ENCODE peak calls at places on chromosomes 5 and 9, in five cellular contexts. C is right cardiac atrium, D is psoas muscle, V is kidney, T is pancreas. J is an unnamed sample. For H3K4me1, the result is how much of the 10 kb centered on the place peaks cover.

GRCh38 chr9:38362912-38363588 is 29.5 kb upstream of the ALDH1B1 start:
- DNase-seq in C (no peak), D (peak), V (no peak), T (no peak), J (peak)

GRCh38 chr9:4298255-4299005 is 1.4 kb downstream of the GLIS3 start:
- DNase-seq in D (peak), V (peak), C (peak), T (peak), J (peak)

GRCh38 chr5:36033050-36033449 is 33.6 kb downstream of the UGT3A2 start:
- DNase-seq in T (no peak), V (no peak), D (no peak), C (no peak), J (no peak)

GRCh38 chr5:94347130-94347529 is 271.3 kb downstream of the KIAA0825 start:
- DNase-seq in C (no peak), V (no peak), T (no peak), D (no peak), J (no peak)

GRCh38 chr5:123785160-123786001 is 273.4 kb downstream of the CSNK1G3 start:
- DNase-seq in D (no peak), V (no peak), T (no peak), C (no peak), J (no peak)

GRCh38 chr9:19493174-19493811 is 84.5 kb downstream of the ACER2 start:
- DNase-seq in V (peak), D (peak), C (peak), T (peak), J (peak)

GRCh38 chr5:15664961-15665360 is 165.0 kb downstream of the FBXL7 start:
- DNase-seq in D (no peak), C (no peak), T (no peak), V (no peak), J (no peak)

GRCh38 chr9:110260911-110261310 is 4.6 kb upstream of the TXN start:
- DNase-seq in V (no peak), T (no peak), D (no peak), C (no peak), J (no peak)

GRCh38 chr9:125696106-125696647 is 10.8 kb downstream of the MAPKAP1 start:
- DNase-seq in D (no peak), V (no peak), T (no peak), C (no peak), J (no peak)

GRCh38 chr5:179243333-179243732 is 101.9 kb downstream of the ADAMTS2 start:
- DNase-seq in V (no peak), T (no peak), C (no peak), D (no peak), J (no peak)

GRCh38 chr9:91220491-91221135 is 141.1 kb downstream of the AUH start:
- DNase-seq in V (no peak), D (no peak), C (no peak), T (no peak), J (no peak)

GRCh38 chr9:133493428-133493827 is 14.5 kb upstream of the SLC2A6 start:
- DNase-seq in V (peak), C (peak), T (no peak), D (no peak), J (no peak)

GRCh38 chr5:143453722-143454121 is 50.2 kb upstream of the NR3C1 start:
- DNase-seq in T (no peak), C (no peak), D (no peak), V (no peak), J (no peak)

GRCh38 chr5:136057401-136057951 is 28.7 kb downstream of the TGFBI start:
- DNase-seq in D (no peak), T (no peak), C (no peak), V (no peak), J (no peak)
- H3K4me1 ChIP-seq in D (under half), T (under half), C (under half), V (under half), J (under half)

GRCh38 chr5:75234251-75234650 is 2.4 kb downstream of the ANKRD31 start:
- DNase-seq in D (no peak), C (no peak), V (no peak), T (no peak), J (no peak)
- H3K4me1 ChIP-seq in D (under half), C (under half), V (under half), T (under half), J (under half)

DNA sequence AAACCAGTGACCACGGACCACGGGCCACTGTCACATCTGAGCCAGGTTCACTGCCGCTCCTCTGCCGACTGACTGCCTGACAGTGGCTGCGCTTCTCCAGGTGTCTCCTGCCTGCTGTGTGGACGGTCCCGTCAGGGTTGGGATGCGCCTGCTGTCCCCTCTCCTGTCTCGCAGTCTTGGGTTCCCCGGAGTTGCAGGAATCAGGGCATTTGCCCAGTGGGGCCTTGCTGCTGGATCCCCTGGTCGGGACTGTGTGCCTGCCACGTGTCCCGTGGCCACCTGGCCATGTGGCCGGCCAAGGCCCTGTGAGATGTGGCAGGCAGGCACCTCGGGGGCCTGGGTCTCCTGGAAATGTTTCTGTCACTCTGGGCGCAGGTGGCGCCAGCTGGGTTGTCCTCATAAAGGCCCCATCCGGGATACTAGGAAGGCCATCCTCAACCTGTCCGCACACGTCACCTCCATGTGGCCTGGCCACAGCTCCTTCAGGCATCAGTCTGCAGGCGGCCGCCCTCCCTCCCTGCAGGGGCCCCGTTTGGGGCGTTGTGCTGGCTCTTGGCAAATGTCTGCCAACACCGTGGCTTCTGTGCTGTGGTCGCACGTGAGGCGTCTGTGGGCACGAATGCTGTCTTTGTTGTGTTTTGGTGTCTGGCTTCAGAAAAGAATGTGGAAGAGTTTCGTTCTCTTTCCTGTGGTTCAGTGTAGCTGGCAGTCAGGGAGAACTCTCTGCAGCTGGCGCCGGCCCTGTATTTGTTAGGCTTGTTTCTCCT is 6.4 kb upstream of the TOR4A start:
- DNase-seq in D (no peak), C (peak), T (no peak), V (peak), J (no peak)
- H3K4me1 ChIP-seq in D (under half), C (under half), T (under half), V (under half), J (under half)

GRCh38 chr5:132449060-132449459 is 41.5 kb downstream of the IRF1 start:
- DNase-seq in V (no peak), D (no peak), C (no peak), T (no peak), J (no peak)

GRCh38 chr5:132446621-132447020 is 44.0 kb downstream of the IRF1 start:
- DNase-seq in V (no peak), T (no peak), D (peak), C (peak), J (no peak)

GRCh38 chr5:132455614-132456115 is 34.9 kb downstream of the IRF1 start:
- DNase-seq in V (no peak), T (no peak), D (no peak), C (no peak), J (no peak)

GRCh38 chr5:132447196-132447595 is 43.4 kb downstream of the IRF1 start:
- DNase-seq in T (no peak), D (no peak), C (no peak), V (no peak), J (no peak)

GRCh38 chr5:132451387-132451786 is 39.2 kb downstream of the IRF1 start:
- DNase-seq in T (no peak), D (no peak), C (no peak), V (no peak), J (no peak)
- H3K4me1 ChIP-seq in T (under half), D (under half), C (under half), V (under half), J (under half)

DNA sequence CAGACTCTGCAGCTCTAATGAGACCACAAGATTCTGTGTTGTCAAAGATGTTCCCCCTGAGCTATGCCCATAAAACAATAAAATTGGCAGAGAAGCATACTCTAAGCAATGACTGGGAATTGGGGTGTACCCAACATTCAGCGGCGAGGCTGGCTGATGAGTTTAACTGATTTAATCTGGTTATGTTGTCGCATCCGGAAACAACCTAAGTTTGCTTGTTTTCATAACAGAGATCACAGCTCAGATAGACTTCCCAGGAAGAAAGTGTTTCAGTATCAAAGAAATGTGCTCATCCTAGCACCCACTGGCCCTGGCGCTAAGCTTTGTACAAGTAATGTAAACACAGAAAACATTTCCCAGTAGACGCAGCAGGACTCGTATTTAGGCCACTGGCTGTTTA is 7.4 kb downstream of the SEMA5A start:
- DNase-seq in V (no peak), C (no peak), D (no peak), T (no peak), J (no peak)
- H3K4me1 ChIP-seq in V (under half), C (under half), D (under half), T (under half), J (under half)

GRCh38 chr5:50439221-50439620 is 1.9 kb downstream of the EMB start:
- DNase-seq in D (no peak), V (no peak), T (no peak), C (no peak), J (no peak)

GRCh38 chr5:50445281-50445949 is 4.3 kb upstream of the EMB start:
- DNase-seq in C (no peak), D (no peak), V (no peak), T (no peak), J (no peak)

GRCh38 chr5:50435131-50435530 is 6.0 kb downstream of the EMB start:
- DNase-seq in V (no peak), T (no peak), C (no peak), D (no peak), J (no peak)

GRCh38 chr5:50441479-50441815 is 359 bp upstream of the EMB start:
- DNase-seq in D (no peak), C (no peak), T (no peak), V (no peak), J (no peak)

GRCh38 chr5:50440651-50441478 is at the start of gene EMB:
- DNase-seq in D (peak), C (peak), V (peak), T (peak), J (peak)
- H3K4me1 ChIP-seq in D (under half), C (under half), V (under half), T (under half), J (under half)